ENCODE peak calls at places on chromosome 6, in ten cellular contexts. M is T-helper 2 cell; U is GM12891; K is A549; J is lung; E is cerebellum; A is pancreas; R is activated CD4-positive, alpha-beta T cell treated with anti-CD3 and anti-CD28 coated beads, Interleukin-2, amount 50 U/mL, for 48 hours; F is GM20000; G is brain microvascular endothelial cell. Y is an unnamed sample.

GRCh38 chr6:26043389-26044139 is 43.7 kb upstream of the HFE start:
- DNase-seq in F (peak; percentile 79), G (peak; percentile 93), E (peak; percentile 94), J (peak; percentile 70), U (no peak), A (peak; percentile 70), K (peak; percentile 91), M (no peak), R (peak; percentile 72), Y (peak; percentile 68)

GRCh38 chr6:163866192-163866591 is 451.7 kb downstream of the QKI start:
- DNase-seq in U (no peak), F (no peak), R (no peak), M (no peak), J (no peak), G (no peak), A (no peak), K (no peak), E (no peak), Y (no peak)

GRCh38 chr6:6176132-6176531 is 144.3 kb downstream of the F13A1 start:
- DNase-seq in M (no peak), G (no peak), K (no peak), F (no peak), U (no peak), J (no peak), E (no peak), R (no peak), A (no peak), Y (no peak)

GRCh38 chr6:133764011-133764812 is 124.7 kb upstream of the TCF21 start:
- DNase-seq in M (no peak), K (no peak), F (no peak), U (no peak), G (peak; percentile 64), R (no peak), J (no peak), E (no peak), A (no peak), Y (peak; percentile 36)

GRCh38 chr6:134009876-134010275 is 42.5 kb downstream of the SLC2A12 start:
- DNase-seq in F (no peak), E (no peak), J (no peak), A (no peak), M (no peak), U (no peak), K (no peak), G (no peak), R (no peak), Y (no peak)

GRCh38 chr6:159008656-159009288 is 8.8 kb upstream of the RSPH3 start:
- DNase-seq in J (no peak), M (no peak), E (peak; percentile 63), F (peak; percentile 52), U (no peak), G (no peak), A (no peak), R (no peak), K (peak; percentile 29), Y (peak; percentile 79)

GRCh38 chr6:40640591-40641293 is 53.6 kb upstream of the LRFN2 start:
- DNase-seq in E (no peak), G (no peak), U (no peak), M (no peak), F (no peak), K (no peak), A (no peak), J (no peak), R (no peak), Y (no peak)

GRCh38 chr6:150291968-150292710 is 76.7 kb upstream of the IYD start:
- DNase-seq in M (no peak), K (no peak), E (no peak), R (no peak), J (no peak), G (no peak), U (no peak), A (no peak), F (no peak), Y (peak; percentile 75)

GRCh38 chr6:106527979-106528378 is 101.3 kb downstream of the RTN4IP1 start:
- DNase-seq in E (no peak), F (no peak), R (no peak), J (no peak), M (no peak), G (peak; percentile 78), A (no peak), K (peak; percentile 56), U (no peak), Y (no peak)

GRCh38 chr6:20604159-20604558 is 69.9 kb downstream of the CDKAL1 start:
- DNase-seq in F (no peak), R (no peak), U (no peak), A (no peak), M (no peak), G (no peak), J (no peak), K (no peak), E (no peak), Y (no peak)

GRCh38 chr6:148968636-148969270 is 221.9 kb downstream of the UST start:
- DNase-seq in G (no peak), F (no peak), A (no peak), U (no peak), R (no peak), E (no peak), K (no peak), J (no peak), M (no peak), Y (peak; percentile 66)

GRCh38 chr6:13742961-13743735 is 31.5 kb upstream of the RANBP9 start:
- DNase-seq in M (no peak), R (no peak), U (no peak), F (no peak), A (no peak), J (no peak), G (no peak), E (no peak), K (no peak), Y (no peak)

GRCh38 chr6:138652824-138653223 is 120.7 kb upstream of the CCDC28A start:
- DNase-seq in F (no peak), U (no peak), E (no peak), A (no peak), J (no peak), M (no peak), G (no peak), K (no peak), R (no peak), Y (no peak)

GRCh38 chr6:168015492-168016175 is 18.2 kb downstream of the KIF25 start:
- DNase-seq in F (no peak), A (no peak), E (no peak), J (no peak), K (no peak), G (no peak), U (no peak), R (no peak), M (no peak), Y (no peak)

GRCh38 chr6:48177786-48178185 is 66.8 kb upstream of the PTCHD4 start:
- DNase-seq in U (no peak), R (no peak), G (no peak), J (no peak), K (no peak), M (no peak), E (no peak), A (no peak), F (no peak), Y (no peak)